ENCODE peak calls at places on chromosomes 5 and 9, in four cellular contexts. B, S, F and I are unnamed samples.

GRCh38 chr9:6852243-6852963 is 94.6 kb downstream of the KDM4C start:
- DNase-seq in B (peak; percentile 25), S (no peak), F (no peak), I (peak; percentile 75)

GRCh38 chr5:143416411-143416810 is 12.9 kb upstream of the NR3C1 start:
- DNase-seq in F (no peak), B (no peak), S (no peak), I (no peak)

GRCh38 chr9:37290881-37291485 is 131.5 kb upstream of the GRHPR start:
- DNase-seq in S (no peak), B (peak; percentile 91), F (no peak), I (peak; percentile 87)

GRCh38 chr5:98651715-98652114 is 121.7 kb upstream of the RGMB start:
- DNase-seq in B (no peak), F (no peak), S (no peak), I (no peak)

GRCh38 chr9:92992549-92992948 is 45.2 kb downstream of the FGD3 start:
- DNase-seq in S (no peak), B (no peak), F (no peak), I (no peak)

GRCh38 chr5:38433160-38433861 is 123.1 kb downstream of the LIFR start:
- DNase-seq in S (peak; percentile 50), B (peak; percentile 80), F (no peak), I (peak; percentile 83)

GRCh38 chr9:33256236-33256635 is 8.3 kb downstream of the BAG1 start:
- DNase-seq in F (no peak), B (no peak), S (no peak), I (no peak)

GRCh38 chr5:120466337-120467006 is 2.4 kb downstream of the PRR16 start:
- DNase-seq in B (no peak), F (no peak), S (no peak), I (peak; percentile 61)

GRCh38 chr9:133979921-133980863 is 11.9 kb downstream of the VAV2 start:
- DNase-seq in S (no peak), B (no peak), F (no peak), I (no peak)
- H3K4me3 ChIP-seq in S (no peak overlapping the region), B (no peak overlapping the region), F (no peak overlapping the region), I (no peak overlapping the region)

GRCh38 chr9:89226076-89226475 is 47.5 kb upstream of the SHC3 start:
- DNase-seq in F (peak; percentile 16), B (peak; percentile 70), S (no peak), I (peak; percentile 20)

GRCh38 chr9:89219637-89220036 is 41.0 kb upstream of the SHC3 start:
- DNase-seq in F (no peak), S (peak; percentile 57), B (no peak), I (no peak)

GRCh38 chr9:89223398-89223977 is 44.9 kb upstream of the SHC3 start:
- DNase-seq in B (peak; percentile 21), F (no peak), S (no peak), I (no peak)

GRCh38 chr9:89225587-89225986 is 47.0 kb upstream of the SHC3 start:
- DNase-seq in S (no peak), B (peak; percentile 90), F (no peak), I (peak; percentile 52)
- TF ChIP-seq CTCF in S (no peak), B (peak; percentile 59), F (no peak), I (no peak)

DNA sequence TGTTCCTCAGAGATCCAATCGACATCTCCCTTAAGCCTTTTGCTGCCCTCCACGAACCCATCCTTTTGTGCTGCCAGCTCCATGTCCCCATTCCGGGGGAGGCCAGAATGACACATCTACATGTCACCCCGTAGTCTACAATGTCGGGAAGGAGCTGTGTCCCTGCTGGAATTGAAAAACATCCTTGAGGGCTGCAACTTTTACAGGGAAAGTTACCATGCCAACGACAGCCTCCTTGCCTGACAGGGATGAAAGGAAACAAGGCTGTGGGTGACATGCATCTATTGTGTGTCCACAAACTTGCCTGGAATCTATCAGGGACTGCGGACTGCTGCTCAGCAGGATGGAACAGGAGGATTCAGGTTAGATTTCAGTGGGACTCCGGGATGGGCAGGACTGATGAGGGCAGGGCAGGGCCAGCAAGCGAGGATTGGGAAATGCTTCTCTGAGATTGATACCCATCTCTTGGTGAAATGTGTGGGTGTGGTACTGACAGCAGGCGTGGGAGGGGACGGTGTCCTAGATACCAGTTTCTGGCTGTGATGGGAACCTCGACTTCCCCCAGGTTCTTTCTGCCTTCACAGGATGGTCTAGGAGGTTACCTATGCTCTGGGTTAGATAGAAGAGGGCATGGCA is 25.5 kb downstream of the EGR1 start:
- DNase-seq in B (no peak), F (no peak), S (no peak), I (no peak)
- H3K4me3 ChIP-seq in B (no peak overlapping the region), F (no peak overlapping the region), S (no peak overlapping the region), I (no peak overlapping the region)

GRCh38 chr9:123978981-123979380 is 32.6 kb upstream of the LHX2 start:
- DNase-seq in B (no peak), F (no peak), S (no peak), I (no peak)

GRCh38 chr9:123974471-123974870 is 37.1 kb upstream of the LHX2 start:
- DNase-seq in B (no peak), F (no peak), S (no peak), I (no peak)

GRCh38 chr9:123972618-123973017 is 39.0 kb upstream of the LHX2 start:
- DNase-seq in S (no peak), B (no peak), F (no peak), I (no peak)

DNA sequence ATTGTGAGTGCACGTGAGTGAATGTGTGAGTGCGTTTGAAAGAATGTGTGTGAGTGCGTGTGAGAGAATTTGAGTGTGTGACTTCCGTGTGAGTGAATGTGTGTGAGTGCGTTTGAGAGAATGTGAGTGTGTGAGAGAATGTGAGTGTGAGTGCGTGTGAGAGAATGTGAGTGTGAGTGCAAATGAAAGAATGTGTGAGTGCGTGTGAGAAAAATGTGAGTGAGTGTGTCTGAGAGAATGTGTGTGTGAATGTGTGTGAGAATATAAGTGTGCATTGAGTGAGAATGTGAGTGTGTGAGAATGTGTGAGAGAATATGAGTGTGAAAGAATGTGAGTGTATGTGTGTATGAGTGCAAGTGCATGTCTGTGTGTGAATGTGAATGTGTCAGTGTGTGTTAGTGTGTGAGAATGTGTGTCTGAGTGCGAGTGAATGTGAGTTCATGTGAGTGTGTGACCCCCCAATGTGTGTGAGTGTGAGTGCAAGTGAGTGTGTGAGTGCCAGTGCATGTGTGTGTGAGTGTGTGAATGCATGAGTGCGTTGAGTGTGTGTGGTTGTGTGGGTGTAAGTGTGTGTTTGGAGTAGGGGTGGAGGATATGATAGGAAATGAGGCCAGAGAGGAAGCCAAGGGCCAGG is 37.9 kb upstream of the LHX2 start:
- DNase-seq in B (no peak), S (no peak), F (no peak), I (no peak)
- TF ChIP-seq CTCF in B (no peak), S (no peak), F (no peak), I (no peak)

GRCh38 chr5:257148-257547 is 14.3 kb upstream of the PDCD6 start:
- DNase-seq in F (no peak), B (no peak), S (no peak), I (no peak)

GRCh38 chr5:252546-252945 is 18.9 kb upstream of the PDCD6 start:
- DNase-seq in S (no peak), F (no peak), B (no peak), I (no peak)
- H3K4me3 ChIP-seq in S (no peak overlapping the region), F (no peak overlapping the region), B (no peak overlapping the region), I (no peak overlapping the region)